ENCODE peak calls at places on chromosomes 1 and 21, in five cellular contexts. One of them, this sample, is unnamed.

GRCh38 chr1:114033961-114034360 is 54.7 kb downstream of the OLFML3 start:
- DNase-seq in activated CD8-positive, alpha-beta T cell treated with anti-CD3 and anti-CD28 coated beads for 36 hours: no peak
- DNase-seq in K562: no peak
- DNase-seq in SK-N-SH: no peak
- DNase-seq in prostate gland: peak; percentile 33
- DNase-seq in this sample: no peak

GRCh38 chr1:223802602-223803001 is 43.1 kb downstream of the TP53BP2 start:
- DNase-seq in activated CD8-positive, alpha-beta T cell treated with anti-CD3 and anti-CD28 coated beads for 36 hours: no peak
- DNase-seq in K562: no peak
- DNase-seq in SK-N-SH: no peak
- DNase-seq in prostate gland: no peak
- DNase-seq in this sample: no peak

GRCh38 chr1:203871114-203871875 is 9.9 kb downstream of the SNRPE start:
- DNase-seq in activated CD8-positive, alpha-beta T cell treated with anti-CD3 and anti-CD28 coated beads for 36 hours: peak; percentile 27
- DNase-seq in K562: peak; percentile 56
- DNase-seq in SK-N-SH: peak; percentile 70
- DNase-seq in prostate gland: peak; percentile 60
- DNase-seq in this sample: peak; percentile 32

GRCh38 chr1:22508991-22509390 is 54.3 kb upstream of the EPHA8 start:
- DNase-seq in activated CD8-positive, alpha-beta T cell treated with anti-CD3 and anti-CD28 coated beads for 36 hours: no peak
- DNase-seq in K562: no peak
- DNase-seq in SK-N-SH: no peak
- DNase-seq in prostate gland: peak; percentile 46
- DNase-seq in this sample: no peak

GRCh38 chr1:33306061-33306460 is 14.8 kb downstream of the A3GALT2 start:
- DNase-seq in activated CD8-positive, alpha-beta T cell treated with anti-CD3 and anti-CD28 coated beads for 36 hours: no peak
- DNase-seq in K562: no peak
- DNase-seq in SK-N-SH: no peak
- DNase-seq in prostate gland: no peak
- DNase-seq in this sample: no peak

GRCh38 chr1:247079141-247079874 is 697 bp upstream of the ZNF670 start:
- DNase-seq in activated CD8-positive, alpha-beta T cell treated with anti-CD3 and anti-CD28 coated beads for 36 hours: peak; percentile 34
- DNase-seq in K562: peak; percentile 62
- DNase-seq in SK-N-SH: no peak
- DNase-seq in prostate gland: no peak
- DNase-seq in this sample: no peak

GRCh38 chr21:46159841-46160562 is 4.6 kb upstream of the FTCD start:
- DNase-seq in activated CD8-positive, alpha-beta T cell treated with anti-CD3 and anti-CD28 coated beads for 36 hours: no peak
- DNase-seq in K562: no peak
- DNase-seq in SK-N-SH: no peak
- DNase-seq in prostate gland: no peak
- DNase-seq in this sample: no peak

GRCh38 chr1:101051688-101052638 is 26.4 kb upstream of the DPH5 start:
- DNase-seq in activated CD8-positive, alpha-beta T cell treated with anti-CD3 and anti-CD28 coated beads for 36 hours: peak; percentile 23
- DNase-seq in K562: no peak
- DNase-seq in SK-N-SH: no peak
- DNase-seq in prostate gland: no peak
- DNase-seq in this sample: peak; percentile 41

GRCh38 chr1:166839600-166840308 is 479 bp downstream of the POGK start:
- DNase-seq in activated CD8-positive, alpha-beta T cell treated with anti-CD3 and anti-CD28 coated beads for 36 hours: peak; percentile 56
- DNase-seq in K562: peak; percentile 67
- DNase-seq in SK-N-SH: peak; percentile 81
- DNase-seq in prostate gland: peak; percentile 42
- DNase-seq in this sample: peak; percentile 63

GRCh38 chr1:241213147-241213546 is 143.9 kb downstream of the RGS7 start:
- DNase-seq in activated CD8-positive, alpha-beta T cell treated with anti-CD3 and anti-CD28 coated beads for 36 hours: no peak
- DNase-seq in K562: no peak
- DNase-seq in SK-N-SH: no peak
- DNase-seq in prostate gland: no peak
- DNase-seq in this sample: no peak

GRCh38 chr21:45877821-45878469 is 103.6 kb upstream of the COL6A1 start:
- DNase-seq in activated CD8-positive, alpha-beta T cell treated with anti-CD3 and anti-CD28 coated beads for 36 hours: no peak
- DNase-seq in K562: no peak
- DNase-seq in SK-N-SH: peak; percentile 59
- DNase-seq in prostate gland: no peak
- DNase-seq in this sample: no peak

DNA sequence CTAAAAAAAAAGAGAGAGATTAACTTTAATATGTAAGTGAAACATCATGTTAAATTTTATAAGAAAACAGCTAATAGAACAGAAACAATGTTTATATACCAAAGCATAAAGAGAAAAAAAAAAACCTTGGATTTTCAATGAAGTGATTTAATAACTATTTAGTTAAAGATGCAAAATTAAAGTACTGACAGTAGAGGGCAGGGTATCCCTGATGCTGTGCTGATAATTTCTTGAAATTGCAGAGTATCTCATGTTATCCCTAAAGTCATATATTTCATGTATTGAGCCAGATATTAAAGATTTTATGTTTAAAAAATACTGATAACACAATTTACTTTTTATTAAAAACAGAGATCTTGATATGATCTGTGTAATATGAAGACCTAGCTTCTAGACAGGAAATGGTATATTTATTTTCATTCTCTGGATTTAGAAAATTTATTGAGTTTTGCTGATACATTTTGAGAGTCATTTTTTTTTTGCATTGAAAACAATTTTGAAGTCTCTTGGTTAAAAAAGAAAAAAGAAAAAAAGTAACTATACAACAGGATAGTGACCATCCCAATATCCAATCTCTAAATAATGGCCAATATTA is 273.2 kb downstream of the USP25 start:
- DNase-seq in activated CD8-positive, alpha-beta T cell treated with anti-CD3 and anti-CD28 coated beads for 36 hours: no peak
- DNase-seq in K562: no peak
- DNase-seq in SK-N-SH: peak; percentile 34
- DNase-seq in prostate gland: no peak
- DNase-seq in this sample: no peak
- TF ChIP-seq CTCF in activated CD8-positive, alpha-beta T cell treated with anti-CD3 and anti-CD28 coated beads for 36 hours: peak; percentile 39
- TF ChIP-seq CTCF in K562: no peak
- TF ChIP-seq CTCF in SK-N-SH: peak; percentile 55
- TF ChIP-seq CTCF in prostate gland: peak; percentile 18
- TF ChIP-seq CTCF in this sample: no peak

GRCh38 chr21:26093094-26093493 is 77.5 kb downstream of the APP start:
- DNase-seq in activated CD8-positive, alpha-beta T cell treated with anti-CD3 and anti-CD28 coated beads for 36 hours: no peak
- DNase-seq in K562: no peak
- DNase-seq in SK-N-SH: no peak
- DNase-seq in prostate gland: no peak
- DNase-seq in this sample: no peak
- TF ChIP-seq CTCF in activated CD8-positive, alpha-beta T cell treated with anti-CD3 and anti-CD28 coated beads for 36 hours: no peak
- TF ChIP-seq CTCF in K562: no peak
- TF ChIP-seq CTCF in SK-N-SH: no peak
- TF ChIP-seq CTCF in prostate gland: no peak
- TF ChIP-seq CTCF in this sample: no peak

GRCh38 chr1:150067184-150068182 is at the start of gene VPS45:
- DNase-seq in activated CD8-positive, alpha-beta T cell treated with anti-CD3 and anti-CD28 coated beads for 36 hours: peak; percentile 94
- DNase-seq in K562: peak; percentile 94
- DNase-seq in SK-N-SH: peak; percentile 91
- DNase-seq in prostate gland: peak; percentile 88
- DNase-seq in this sample: peak; percentile 88
- TF ChIP-seq CTCF in activated CD8-positive, alpha-beta T cell treated with anti-CD3 and anti-CD28 coated beads for 36 hours: no peak
- TF ChIP-seq CTCF in K562: no peak
- TF ChIP-seq CTCF in SK-N-SH: no peak
- TF ChIP-seq CTCF in prostate gland: no peak
- TF ChIP-seq CTCF in this sample: no peak

DNA sequence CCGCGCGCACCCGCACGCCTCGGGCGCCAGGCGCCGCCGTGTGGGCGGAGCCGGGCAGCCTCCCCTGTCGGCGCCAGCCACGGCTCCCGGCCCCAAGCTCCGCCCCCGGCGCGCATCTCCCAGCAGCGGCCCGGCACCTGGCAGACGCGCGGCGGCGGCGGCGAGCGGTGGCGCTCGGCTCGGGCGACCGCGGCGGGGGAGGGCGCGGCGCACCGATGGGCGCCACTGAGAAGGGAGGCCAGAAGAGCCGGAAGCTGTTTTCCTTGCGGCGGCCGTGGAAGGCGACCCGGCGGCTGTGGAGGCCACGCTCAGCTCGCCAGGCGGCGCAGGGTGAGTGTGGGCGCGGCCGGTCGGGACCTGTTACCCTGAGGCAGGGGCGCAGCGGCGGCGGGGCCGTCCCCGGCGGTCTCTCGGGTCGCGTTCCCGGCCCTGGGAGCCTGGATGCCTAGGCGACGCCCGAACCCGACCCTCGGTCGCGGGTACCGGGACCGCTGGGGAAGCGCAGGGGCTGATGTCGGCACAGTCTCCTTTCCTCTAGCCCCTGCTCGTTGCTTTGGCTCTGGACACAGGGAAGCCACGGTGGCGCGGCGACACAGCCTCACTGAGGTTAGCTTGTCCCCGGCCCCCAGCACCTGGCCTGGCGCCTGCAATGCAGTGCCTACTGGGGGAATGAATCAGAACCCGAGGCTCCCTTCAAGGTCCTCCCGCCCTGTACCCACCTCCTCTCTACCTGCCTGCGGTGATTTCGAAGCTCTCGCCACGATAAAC is 54.8 kb upstream of the DNAJC6 start:
- DNase-seq in activated CD8-positive, alpha-beta T cell treated with anti-CD3 and anti-CD28 coated beads for 36 hours: peak; percentile 89
- DNase-seq in K562: peak; percentile 93
- DNase-seq in SK-N-SH: peak; percentile 97
- DNase-seq in prostate gland: peak; percentile 75
- DNase-seq in this sample: peak; percentile 92
- TF ChIP-seq CTCF in activated CD8-positive, alpha-beta T cell treated with anti-CD3 and anti-CD28 coated beads for 36 hours: no peak
- TF ChIP-seq CTCF in K562: peak; percentile 29
- TF ChIP-seq CTCF in SK-N-SH: peak; percentile 15
- TF ChIP-seq CTCF in prostate gland: no peak
- TF ChIP-seq CTCF in this sample: no peak

GRCh38 chr21:31092867-31093266 is 54.6 kb upstream of the KRTAP19-8 start:
- DNase-seq in activated CD8-positive, alpha-beta T cell treated with anti-CD3 and anti-CD28 coated beads for 36 hours: no peak
- DNase-seq in K562: no peak
- DNase-seq in SK-N-SH: no peak
- DNase-seq in prostate gland: no peak
- DNase-seq in this sample: no peak

GRCh38 chr21:31084689-31085088 is 46.4 kb upstream of the KRTAP19-8 start:
- DNase-seq in activated CD8-positive, alpha-beta T cell treated with anti-CD3 and anti-CD28 coated beads for 36 hours: no peak
- DNase-seq in K562: no peak
- DNase-seq in SK-N-SH: no peak
- DNase-seq in prostate gland: no peak
- DNase-seq in this sample: no peak

DNA sequence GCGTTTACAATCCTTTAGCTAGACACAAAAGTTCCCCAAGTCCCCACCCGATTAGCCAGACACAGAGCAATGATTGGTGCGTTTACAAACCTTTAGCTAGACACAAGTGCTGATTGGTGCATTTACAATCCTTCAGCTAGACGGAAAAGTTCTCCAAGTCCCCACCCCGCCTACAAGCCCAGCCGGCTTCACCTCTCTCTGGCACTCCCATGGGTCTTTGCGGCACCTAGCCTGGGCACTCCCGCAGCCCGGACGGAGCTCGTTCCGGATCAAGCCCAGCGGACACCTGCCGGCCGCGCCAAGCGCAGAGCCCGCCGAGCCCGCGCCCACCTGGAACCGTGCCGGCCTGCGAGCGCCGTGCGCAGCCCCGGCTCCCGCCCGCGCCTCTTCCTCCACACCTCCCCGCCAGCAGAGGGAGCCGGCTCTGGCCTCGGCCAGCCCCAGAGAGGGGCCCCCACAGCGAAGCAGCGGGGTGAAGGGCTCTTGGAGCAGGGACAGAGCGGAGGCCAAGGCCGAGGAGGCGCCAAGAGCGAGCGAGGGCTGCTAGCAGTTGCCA is 50.0 kb upstream of the KRTAP19-8 start:
- DNase-seq in activated CD8-positive, alpha-beta T cell treated with anti-CD3 and anti-CD28 coated beads for 36 hours: no peak
- DNase-seq in K562: peak; percentile 30
- DNase-seq in SK-N-SH: no peak
- DNase-seq in prostate gland: no peak
- DNase-seq in this sample: no peak
- TF ChIP-seq CTCF in activated CD8-positive, alpha-beta T cell treated with anti-CD3 and anti-CD28 coated beads for 36 hours: no peak
- TF ChIP-seq CTCF in K562: no peak
- TF ChIP-seq CTCF in SK-N-SH: no peak
- TF ChIP-seq CTCF in prostate gland: no peak
- TF ChIP-seq CTCF in this sample: no peak

GRCh38 chr1:238139713-238140112 is 249.0 kb upstream of the ZP4 start:
- DNase-seq in activated CD8-positive, alpha-beta T cell treated with anti-CD3 and anti-CD28 coated beads for 36 hours: no peak
- DNase-seq in K562: no peak
- DNase-seq in SK-N-SH: no peak
- DNase-seq in prostate gland: no peak
- DNase-seq in this sample: no peak

GRCh38 chr1:238136265-238136664 is 245.5 kb upstream of the ZP4 start:
- DNase-seq in activated CD8-positive, alpha-beta T cell treated with anti-CD3 and anti-CD28 coated beads for 36 hours: no peak
- DNase-seq in K562: no peak
- DNase-seq in SK-N-SH: no peak
- DNase-seq in prostate gland: no peak
- DNase-seq in this sample: no peak

GRCh38 chr1:238141295-238141694 is 250.6 kb upstream of the ZP4 start:
- DNase-seq in activated CD8-positive, alpha-beta T cell treated with anti-CD3 and anti-CD28 coated beads for 36 hours: no peak
- DNase-seq in K562: no peak
- DNase-seq in SK-N-SH: no peak
- DNase-seq in prostate gland: no peak
- DNase-seq in this sample: no peak

DNA sequence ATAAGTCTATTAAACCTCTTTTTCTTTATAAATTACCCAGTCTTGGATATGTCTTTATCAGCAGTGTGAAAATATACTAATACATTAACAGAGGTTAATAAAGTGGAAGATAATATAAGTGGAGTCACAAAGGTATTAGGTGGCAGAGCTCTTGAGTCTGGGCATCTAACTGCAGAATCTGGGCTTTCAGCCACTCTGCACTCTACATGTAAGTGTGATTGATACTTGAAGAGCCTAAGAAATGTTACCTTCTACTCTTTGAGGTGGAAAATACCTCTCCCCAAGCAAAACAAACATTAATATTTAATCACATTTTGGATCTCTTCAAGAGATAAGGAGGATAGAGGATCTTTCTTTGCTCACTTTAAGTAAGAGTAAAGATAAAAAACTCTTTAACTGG is 245.0 kb upstream of the ZP4 start:
- DNase-seq in activated CD8-positive, alpha-beta T cell treated with anti-CD3 and anti-CD28 coated beads for 36 hours: no peak
- DNase-seq in K562: no peak
- DNase-seq in SK-N-SH: no peak
- DNase-seq in prostate gland: no peak
- DNase-seq in this sample: no peak
- TF ChIP-seq CTCF in activated CD8-positive, alpha-beta T cell treated with anti-CD3 and anti-CD28 coated beads for 36 hours: no peak
- TF ChIP-seq CTCF in K562: no peak
- TF ChIP-seq CTCF in SK-N-SH: no peak
- TF ChIP-seq CTCF in prostate gland: no peak
- TF ChIP-seq CTCF in this sample: no peak

This sample was measured in GM10248.